ENCODE peak calls at places on chromosomes 1 and 21, in four cellular contexts. K, P, E and N are unnamed samples.

GRCh38 chr1:181099152-181100014 is 10.9 kb downstream of the IER5 start:
- DNase-seq in E (no peak), K (no peak), P (no peak), N (no peak)

GRCh38 chr1:211535338-211535737 is 43.4 kb upstream of the RD3 start:
- DNase-seq in E (no peak), P (no peak), K (no peak), N (no peak)

GRCh38 chr1:58883888-58884482 is 100.1 kb upstream of the JUN start:
- DNase-seq in K (no peak), E (no peak), P (no peak), N (no peak)

GRCh38 chr1:111733183-111733995 is 5.8 kb downstream of the INKA2 start:
- DNase-seq in K (peak), P (peak), E (no peak), N (no peak)

GRCh38 chr1:168007691-168008090 is 70.8 kb upstream of the MPC2 start:
- DNase-seq in K (no peak), E (no peak), P (no peak), N (no peak)

GRCh38 chr1:222420621-222421020 is 127.3 kb downstream of the HHIPL2 start:
- DNase-seq in P (no peak), K (no peak), E (no peak), N (no peak)

GRCh38 chr1:101816262-101816661 is 180.5 kb downstream of the OLFM3 start:
- DNase-seq in E (no peak), P (no peak), K (no peak), N (no peak)

GRCh38 chr1:91582431-91582921 is 81.8 kb downstream of the CDC7 start:
- DNase-seq in E (no peak), P (no peak), K (peak), N (no peak)

GRCh38 chr1:33442141-33442540 is 11.2 kb upstream of the PHC2 start:
- DNase-seq in P (no peak), K (peak), E (no peak), N (no peak)

GRCh38 chr1:1026599-1027413 is 6.9 kb downstream of the AGRN start:
- DNase-seq in E (no peak), K (no peak), P (no peak), N (no peak)

GRCh38 chr1:87131809-87132663 is 196.6 kb upstream of the LMO4 start:
- DNase-seq in K (peak), E (peak), P (peak), N (peak)

GRCh38 chr1:230867903-230868735 is at the start of gene C1orf198:
- DNase-seq in P (peak), K (peak), E (peak), N (peak)

GRCh38 chr1:157409927-157410326 is 142.4 kb downstream of the FCRL5 start:
- DNase-seq in P (no peak), E (no peak), K (no peak), N (peak)

GRCh38 chr1:38991638-38992449 is 768 bp downstream of the AKIRIN1 start:
- DNase-seq in P (peak), K (peak), E (no peak), N (peak)

GRCh38 chr1:8284167-8284566 is 33.7 kb upstream of the SLC45A1 start:
- DNase-seq in E (no peak), K (no peak), P (no peak), N (no peak)

GRCh38 chr1:111145963-111146768 is 6.1 kb downstream of the CEPT1 start:
- DNase-seq in E (no peak), K (no peak), P (no peak), N (no peak)

GRCh38 chr1:38736399-38736798 is 123.2 kb downstream of the RRAGC start:
- DNase-seq in P (peak), K (no peak), E (no peak), N (no peak)

GRCh38 chr1:16212251-16212961 is at the start of gene ARHGEF19:
- DNase-seq in P (no peak), E (no peak), K (no peak), N (peak)

GRCh38 chr1:38551908-38552307 is 307.7 kb downstream of the RRAGC start:
- DNase-seq in E (no peak), K (no peak), P (no peak), N (no peak)

GRCh38 chr1:170790651-170791071 is 126.7 kb downstream of the PRRX1 start:
- DNase-seq in E (no peak), P (no peak), K (no peak), N (no peak)

GRCh38 chr1:163069142-163069541 is at the start of gene RGS4:
- DNase-seq in P (no peak), K (peak), E (no peak), N (no peak)

GRCh38 chr1:51327386-51327785 is 3.0 kb downstream of the TTC39A start:
- DNase-seq in P (no peak), E (no peak), K (no peak), N (no peak)

GRCh38 chr1:47779613-47780012 is 217.6 kb downstream of the TRABD2B start:
- DNase-seq in E (no peak), K (no peak), P (no peak), N (no peak)

GRCh38 chr1:38603907-38604306 is 255.7 kb downstream of the RRAGC start:
- DNase-seq in E (no peak), P (peak), K (no peak), N (no peak)

GRCh38 chr21:17853393-17854275 is 34.5 kb upstream of the C21orf91 start:
- DNase-seq in K (no peak), E (no peak), P (no peak), N (no peak)